ENCODE peak calls at places on chromosomes 6 and 20, in four cellular contexts. L is HL-60, I is K562, V is GM12878. D is an unnamed sample.

GRCh38 chr6:141464490-141464889 is 668.2 kb upstream of the GJE1 start:
- DNase-seq in L (no peak), I (no peak), V (no peak), D (no peak)

GRCh38 chr6:49453221-49453620 is 9.8 kb downstream of the MMUT start:
- DNase-seq in L (no peak), I (no peak), V (no peak), D (no peak)

GRCh38 chr20:38692436-38693411 is 31.6 kb upstream of the SLC32A1 start:
- DNase-seq in L (peak; percentile 37), I (peak; percentile 76), V (no peak), D (no peak)

GRCh38 chr20:38825901-38826625 is 20.6 kb downstream of the PPP1R16B start:
- DNase-seq in L (no peak), I (no peak), V (no peak), D (no peak)

GRCh38 chr20:23100754-23101107 is 14.6 kb upstream of the CD93 start:
- DNase-seq in L (no peak), I (peak; percentile 34), V (no peak), D (no peak)

GRCh38 chr20:53736122-53736756 is 142.6 kb upstream of the ZNF217 start:
- DNase-seq in L (no peak), I (no peak), V (no peak), D (no peak)

GRCh38 chr6:158517581-158517980 is 42.3 kb upstream of the TMEM181 start:
- DNase-seq in L (no peak), I (no peak), V (peak; percentile 77), D (no peak)

GRCh38 chr6:56902551-56903464 is 52.1 kb upstream of the BEND6 start:
- DNase-seq in L (no peak), I (peak; percentile 27), V (no peak), D (no peak)

GRCh38 chr6:164640946-164641345 is 668.5 kb downstream of the C6orf118 start:
- DNase-seq in L (no peak), I (no peak), V (no peak), D (no peak)

GRCh38 chr6:38184780-38185080 is 365.2 kb downstream of the ZFAND3 start:
- DNase-seq in L (no peak), I (no peak), V (no peak), D (no peak)

GRCh38 chr20:57188056-57188455 is 78.4 kb downstream of the BMP7 start:
- DNase-seq in L (no peak), I (no peak), V (no peak), D (no peak)

GRCh38 chr20:63186528-63187316 is 29.2 kb downstream of the YTHDF1 start:
- DNase-seq in L (no peak), I (no peak), V (no peak), D (no peak)

GRCh38 chr20:43751167-43752050 is 24.6 kb upstream of the GTSF1L start:
- DNase-seq in L (peak; percentile 77), I (no peak), V (peak; percentile 99), D (peak; percentile 52)

GRCh38 chr6:65786815-65787214 is 79.8 kb upstream of the EYS start:
- DNase-seq in L (no peak), I (no peak), V (no peak), D (no peak)

GRCh38 chr6:57130784-57131183 is 40.8 kb downstream of the ZNF451 start:
- DNase-seq in L (no peak), I (no peak), V (no peak), D (no peak)

GRCh38 chr6:163415620-163416379 is 1.3 kb downstream of the QKI start:
- DNase-seq in L (peak; percentile 53), I (peak; percentile 55), V (peak; percentile 72), D (no peak)

GRCh38 chr20:38250607-38251006 is 9.9 kb downstream of the KIAA1755 start:
- DNase-seq in L (peak; percentile 84), I (no peak), V (no peak), D (no peak)

GRCh38 chr6:154923199-154923869 is 71.8 kb upstream of the TIAM2 start:
- DNase-seq in L (no peak), I (no peak), V (no peak), D (no peak)

GRCh38 chr6:97790926-97791590 is 508.0 kb upstream of the MMS22L start:
- DNase-seq in L (no peak), I (no peak), V (no peak), D (no peak)

GRCh38 chr6:145809785-145810184 is 4.8 kb downstream of the FBXO30 start:
- DNase-seq in L (no peak), I (no peak), V (no peak), D (no peak)

GRCh38 chr6:46011241-46012085 is 4.2 kb downstream of the CLIC5 start:
- DNase-seq in L (no peak), I (no peak), V (peak; percentile 71), D (peak; percentile 38)

GRCh38 chr20:32984196-32984595 is 20.0 kb downstream of the SUN5 start:
- DNase-seq in L (no peak), I (peak; percentile 27), V (no peak), D (no peak)

GRCh38 chr6:3226422-3227362 is 761 bp downstream of the TUBB2B start:
- DNase-seq in L (peak; percentile 62), I (peak; percentile 58), V (no peak), D (peak; percentile 57)

GRCh38 chr6:33621396-33622388 is 570 bp downstream of the ITPR3 start:
- DNase-seq in L (no peak), I (peak; percentile 82), V (no peak), D (peak; percentile 56)

GRCh38 chr20:52379723-52380336 is 188.3 kb upstream of the ZFP64 start:
- DNase-seq in L (peak; percentile 7), I (peak; percentile 53), V (no peak), D (no peak)

GRCh38 chr6:125307150-125307838 is 5.5 kb upstream of the HDDC2 start:
- DNase-seq in L (no peak), I (peak; percentile 73), V (no peak), D (no peak)

GRCh38 chr20:17873410-17874270 is 95.0 kb downstream of the SNX5 start:
- DNase-seq in L (no peak), I (no peak), V (no peak), D (no peak)

GRCh38 chr6:88866856-88867255 is 96.6 kb downstream of the RNGTT start:
- DNase-seq in L (no peak), I (no peak), V (no peak), D (no peak)

GRCh38 chr6:53065266-53066058 is at the start of gene FBXO9:
- DNase-seq in L (peak; percentile 58), I (peak; percentile 84), V (no peak), D (peak; percentile 70)

GRCh38 chr6:165060636-165061190 is 248.7 kb downstream of the C6orf118 start:
- DNase-seq in L (no peak), I (no peak), V (no peak), D (no peak)

GRCh38 chr6:21749754-21750153 is 156.2 kb downstream of the SOX4 start:
- DNase-seq in L (no peak), I (no peak), V (no peak), D (no peak)

GRCh38 chr6:165552248-165552736 is 110.7 kb downstream of the PDE10A start:
- DNase-seq in L (no peak), I (no peak), V (no peak), D (no peak)

GRCh38 chr6:31400467-31401289 is 2.7 kb upstream of the MICA start:
- DNase-seq in L (peak; percentile 91), I (peak; percentile 58), V (no peak), D (no peak)

GRCh38 chr20:23245553-23246128 is 105.0 kb upstream of the NXT1 start:
- DNase-seq in L (peak; percentile 91), I (peak; percentile 53), V (peak; percentile 48), D (peak; percentile 69)

GRCh38 chr20:36045373-36045714 is 77.0 kb downstream of the CNBD2 start:
- DNase-seq in L (no peak), I (no peak), V (no peak), D (no peak)

GRCh38 chr20:36043447-36043846 is 75.1 kb downstream of the CNBD2 start:
- DNase-seq in L (no peak), I (no peak), V (no peak), D (no peak)

GRCh38 chr20:36043892-36044515 is 75.6 kb downstream of the CNBD2 start:
- DNase-seq in L (no peak), I (no peak), V (no peak), D (no peak)

GRCh38 chr20:36036688-36037087 is 68.3 kb downstream of the CNBD2 start:
- DNase-seq in L (no peak), I (no peak), V (no peak), D (no peak)

GRCh38 chr20:36040571-36040970 is 72.2 kb downstream of the CNBD2 start:
- DNase-seq in L (no peak), I (no peak), V (no peak), D (no peak)
- TF ChIP-seq SPI1 in L (no peak), I (no peak), V (peak; percentile 93), D (peak; percentile 94)

GRCh38 chr6:139536751-139537617 is 162.5 kb upstream of the CITED2 start:
- DNase-seq in L (no peak), I (no peak), V (no peak), D (no peak)

GRCh38 chr6:139540276-139540675 is 165.8 kb upstream of the CITED2 start:
- DNase-seq in L (peak; percentile 71), I (no peak), V (peak; percentile 32), D (no peak)

GRCh38 chr6:139538366-139538765 is 163.9 kb upstream of the CITED2 start:
- DNase-seq in L (no peak), I (no peak), V (no peak), D (no peak)

GRCh38 chr6:139542351-139542750 is 167.9 kb upstream of the CITED2 start:
- DNase-seq in L (no peak), I (no peak), V (no peak), D (no peak)

GRCh38 chr6:139539852-139540251 is 165.4 kb upstream of the CITED2 start:
- DNase-seq in L (no peak), I (no peak), V (no peak), D (no peak)
- TF ChIP-seq POLR2AphosphoS5 in L (no peak), I (no peak), V (no peak), D (no peak)

GRCh38 chr6:101089640-101090039 is 208.5 kb upstream of the ASCC3 start:
- DNase-seq in L (no peak), I (no peak), V (no peak), D (no peak)

GRCh38 chr6:101088594-101088993 is 207.5 kb upstream of the ASCC3 start:
- DNase-seq in L (no peak), I (no peak), V (no peak), D (no peak)

GRCh38 chr6:101083533-101084172 is 202.5 kb upstream of the ASCC3 start:
- DNase-seq in L (no peak), I (no peak), V (no peak), D (no peak)

GRCh38 chr6:101085327-101085726 is 204.2 kb upstream of the ASCC3 start:
- DNase-seq in L (no peak), I (no peak), V (no peak), D (no peak)

DNA sequence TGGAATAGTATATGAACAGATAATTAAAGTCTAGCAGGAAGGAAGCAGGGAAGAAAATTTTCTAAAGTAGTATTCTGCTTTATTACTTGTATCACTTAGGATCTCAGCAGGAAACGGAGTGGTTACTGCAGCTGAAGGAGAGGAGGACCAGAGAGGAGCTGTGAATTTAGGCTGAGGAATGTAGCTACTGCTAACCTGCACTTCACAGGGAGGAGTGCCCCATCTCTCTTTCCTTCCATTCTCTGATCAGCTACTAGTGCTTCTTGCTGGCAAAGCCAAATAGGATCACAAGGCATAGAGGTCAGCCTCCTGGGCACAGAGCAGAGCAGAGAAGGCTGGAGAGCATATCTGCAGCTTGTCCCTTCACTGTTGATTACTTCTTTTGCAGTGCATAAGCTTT is 205.3 kb upstream of the ASCC3 start:
- DNase-seq in L (no peak), I (no peak), V (no peak), D (no peak)
- TF ChIP-seq SPI1 in L (no peak), I (no peak), V (no peak), D (no peak)

GRCh38 chr6:4772750-4773149 is 3.5 kb upstream of the CDYL start:
- DNase-seq in L (no peak), I (no peak), V (no peak), D (no peak)
- TF ChIP-seq POLR2AphosphoS5 in L (no peak), I (no peak), V (no peak), D (no peak)

GRCh38 chr6:104940238-104940880 is 16.5 kb upstream of the LIN28B start:
- DNase-seq in L (no peak), I (no peak), V (no peak), D (no peak)
- TF ChIP-seq SPI1 in L (no peak), I (no peak), V (no peak), D (no peak)